ENCODE peak calls at places on chromosomes 6 and 20, in nine cellular contexts. P, M, F, D, X, V, G, O and K are unnamed samples.
A peak's percentile ranks its signal among the peaks of the same experiment; 100 is the strongest.

GRCh38 chr6:132919476-132919875 is 105.1 kb downstream of the RPS12 start:
- DNase-seq in P (peak; percentile 98), M (peak; percentile 67), F (no peak), D (no peak), X (peak; percentile 59), V (no peak), G (peak; percentile 97), O (no peak), K (peak; percentile 39)

GRCh38 chr6:335572-335971 is 43.3 kb downstream of the DUSP22 start:
- DNase-seq in P (no peak), M (no peak), F (peak; percentile 50), D (no peak), X (no peak), V (no peak), G (no peak), O (no peak), K (no peak)

GRCh38 chr6:19127085-19127484 is 710.1 kb upstream of the ID4 start:
- DNase-seq in P (no peak), M (no peak), F (peak; percentile 57), D (no peak), X (no peak), V (no peak), G (no peak), O (no peak), K (no peak)

GRCh38 chr6:150924808-150925654 is 59.5 kb downstream of the MTHFD1L start:
- DNase-seq in P (peak; percentile 35), M (no peak), F (no peak), D (no peak), X (no peak), V (no peak), G (peak; percentile 75), O (no peak), K (no peak)

GRCh38 chr6:30213999-30214982 is 1.1 kb upstream of the TRIM26 start:
- DNase-seq in P (peak; percentile 73), M (peak; percentile 49), F (peak; percentile 81), D (peak; percentile 75), X (peak; percentile 88), V (peak; percentile 66), G (peak; percentile 81), O (peak; percentile 50), K (no peak)

GRCh38 chr6:35906499-35906846 is 14.4 kb downstream of the SRPK1 start:
- DNase-seq in P (peak; percentile 42), M (no peak), F (no peak), D (no peak), X (no peak), V (no peak), G (peak; percentile 25), O (no peak), K (no peak)

GRCh38 chr6:20688710-20689500 is 154.6 kb downstream of the CDKAL1 start:
- DNase-seq in P (peak; percentile 71), M (no peak), F (no peak), D (peak; percentile 84), X (no peak), V (peak; percentile 81), G (peak; percentile 68), O (no peak), K (no peak)

GRCh38 chr6:31525932-31526591 is 2.7 kb upstream of the MCCD1 start:
- DNase-seq in P (peak; percentile 57), M (peak; percentile 43), F (no peak), D (no peak), X (no peak), V (no peak), G (peak; percentile 73), O (no peak), K (no peak)

GRCh38 chr20:64145458-64146300 is 18.6 kb upstream of the MYT1 start:
- DNase-seq in P (no peak), M (no peak), F (no peak), D (no peak), X (no peak), V (no peak), G (no peak), O (no peak), K (no peak)

DNA sequence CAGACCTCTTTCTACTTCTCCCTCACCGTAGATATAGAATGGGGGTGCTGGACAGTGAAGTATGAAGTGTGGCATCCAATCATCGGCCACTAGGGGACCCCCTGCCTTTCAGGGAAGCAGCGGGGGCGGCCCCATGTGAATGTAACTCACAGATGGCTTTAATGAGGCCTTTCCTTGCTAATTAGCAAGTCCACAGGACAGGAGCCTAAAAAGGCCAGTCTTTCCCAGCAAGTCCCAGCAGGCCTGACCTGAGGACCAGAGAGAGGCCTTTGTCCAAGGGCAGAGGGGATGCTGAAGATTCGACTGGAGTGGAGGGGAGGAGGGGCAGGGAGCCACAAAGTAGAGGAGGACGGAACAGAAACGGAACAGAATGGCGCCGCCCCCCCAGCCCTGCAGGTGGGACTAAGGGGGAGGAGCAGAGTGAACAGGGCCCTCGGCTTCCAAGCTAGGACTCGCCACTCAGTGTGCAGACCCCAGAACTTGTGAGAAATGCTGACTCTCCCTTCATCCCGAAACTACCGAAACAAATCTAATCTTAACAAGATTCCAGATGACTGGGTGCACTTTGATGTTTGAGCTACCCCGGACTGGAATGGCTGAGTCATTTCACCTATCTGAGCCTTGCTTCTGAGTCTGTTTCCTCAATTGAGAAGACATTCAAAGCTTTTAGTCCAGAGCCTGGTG is 5.8 kb downstream of the C6orf132 start:
- DNase-seq in P (peak; percentile 85), M (peak; percentile 84), F (peak; percentile 90), D (no peak), X (peak; percentile 76), V (peak; percentile 81), G (peak; percentile 55), O (no peak), K (no peak)
- TF ChIP-seq CTCF in P (peak; percentile 33), M (no peak), F (peak; percentile 67), D (peak; percentile 26), X (peak; percentile 31), V (peak; percentile 29), G (peak; percentile 41), O (peak; percentile 44), K (peak; percentile 29)

GRCh38 chr20:60139663-60140446 is 181.6 kb downstream of the CDH26 start:
- DNase-seq in P (no peak), M (no peak), F (no peak), D (no peak), X (no peak), V (no peak), G (peak; percentile 11), O (no peak), K (no peak)

GRCh38 chr20:60136640-60137411 is 178.6 kb downstream of the CDH26 start:
- DNase-seq in P (no peak), M (no peak), F (no peak), D (no peak), X (no peak), V (no peak), G (no peak), O (no peak), K (no peak)

GRCh38 chr20:60138263-60139127 is 180.3 kb downstream of the CDH26 start:
- DNase-seq in P (peak; percentile 48), M (peak; percentile 27), F (no peak), D (peak; percentile 78), X (no peak), V (no peak), G (peak; percentile 12), O (peak; percentile 29), K (peak; percentile 50)

GRCh38 chr20:60135276-60135675 is 177.1 kb downstream of the CDH26 start:
- DNase-seq in P (no peak), M (no peak), F (no peak), D (no peak), X (no peak), V (no peak), G (no peak), O (no peak), K (no peak)

GRCh38 chr20:60137657-60138245 is 179.5 kb downstream of the CDH26 start:
- DNase-seq in P (peak; percentile 24), M (peak; percentile 50), F (peak; percentile 46), D (peak; percentile 83), X (no peak), V (peak; percentile 28), G (no peak), O (peak; percentile 30), K (no peak)
- H3K4me3 ChIP-seq in P (peak overlapping the region; percentile 62), M (peak overlapping the region; percentile 37), F (no peak overlapping the region), D (peak overlapping the region; percentile 63), X (no peak overlapping the region), V (no peak overlapping the region), G (no peak overlapping the region), O (peak overlapping the region; percentile 59), K (peak overlapping the region; percentile 71)

DNA sequence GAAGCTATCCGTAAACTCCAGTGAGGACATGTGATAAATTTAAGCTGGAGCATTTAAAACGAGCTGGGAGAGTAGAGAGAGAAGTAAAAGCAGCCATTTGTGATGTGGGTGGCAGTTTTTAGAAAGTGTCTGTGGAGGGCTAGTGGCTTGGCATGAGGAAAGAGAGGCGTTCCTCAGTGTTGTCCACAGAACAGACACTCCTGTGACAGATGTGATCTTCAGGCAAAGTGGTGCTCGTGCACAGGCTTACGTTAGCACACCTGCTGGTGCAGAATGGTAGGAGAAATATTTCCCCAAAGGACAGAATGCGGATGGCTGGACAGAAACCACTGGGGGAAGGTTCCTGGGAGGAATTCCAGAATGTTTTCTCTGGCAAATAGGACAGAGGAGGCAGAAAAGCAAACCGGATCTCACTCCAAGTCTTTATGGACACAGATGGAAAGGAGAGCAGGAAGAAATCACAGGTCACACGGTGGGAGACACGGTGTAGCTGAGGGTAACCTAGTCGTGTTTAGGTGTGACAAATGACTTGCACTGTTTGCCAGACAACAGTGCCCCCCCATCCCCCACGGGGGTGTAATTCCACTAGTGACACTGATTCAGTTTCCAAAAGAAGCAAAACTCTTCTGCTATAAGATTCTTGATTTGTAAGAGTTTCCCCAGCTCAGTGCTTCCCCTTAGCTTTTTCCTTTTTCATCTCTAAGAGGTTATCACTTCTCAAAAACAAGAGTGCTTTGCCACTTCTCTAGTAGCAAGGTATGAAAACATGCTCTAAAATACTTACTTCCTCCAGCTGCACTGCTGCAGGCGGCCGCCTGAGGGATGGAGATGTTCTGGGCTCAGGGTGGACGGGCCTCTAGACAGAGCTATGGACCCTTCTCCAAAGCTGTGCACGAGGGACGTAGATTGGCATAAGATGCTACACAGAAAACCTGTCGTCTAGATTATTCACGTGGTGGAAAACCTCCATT is 293.2 kb downstream of the QKI start:
- DNase-seq in P (no peak), M (no peak), F (no peak), D (no peak), X (no peak), V (no peak), G (no peak), O (peak; percentile 66), K (peak; percentile 11)
- TF ChIP-seq CTCF in P (no peak), M (no peak), F (no peak), D (no peak), X (no peak), V (no peak), G (no peak), O (peak; percentile 63), K (peak; percentile 8)

GRCh38 chr6:55175078-55175777 is 913 bp downstream of the HCRTR2 start:
- DNase-seq in P (no peak), M (no peak), F (peak; percentile 11), D (no peak), X (no peak), V (no peak), G (no peak), O (no peak), K (no peak)
- H3K4me3 ChIP-seq in P (no peak overlapping the region), M (no peak overlapping the region), F (peak overlapping the region; percentile 54), D (no peak overlapping the region), X (peak overlapping the region; percentile 39), V (no peak overlapping the region), G (no peak overlapping the region), O (no peak overlapping the region), K (no peak overlapping the region)

GRCh38 chr6:149026530-149026942 is 279.7 kb downstream of the UST start:
- DNase-seq in P (peak; percentile 98), M (peak; percentile 56), F (peak; percentile 80), D (no peak), X (peak; percentile 77), V (peak; percentile 68), G (peak; percentile 82), O (no peak), K (peak; percentile 80)
- TF ChIP-seq CTCF in P (peak; percentile 93), M (peak; percentile 53), F (peak; percentile 94), D (peak; percentile 22), X (peak; percentile 70), V (peak; percentile 67), G (peak; percentile 61), O (peak; percentile 46), K (peak; percentile 50)